ENCODE peak calls at places on chromosomes 13 and 19, in four cellular contexts. One of them, this sample, is unnamed.
A peak's percentile ranks its signal among the peaks of the same experiment; 100 is the strongest.

GRCh38 chr13:102772042-102772425 is 1.6 kb downstream of the TEX30 start:
- DNase-seq in CD8-positive, alpha-beta memory T cell: no peak
- DNase-seq in HAP-1: no peak
- DNase-seq in endodermal cell: no peak
- DNase-seq in this sample: no peak

GRCh38 chr19:13727798-13728197 is 36.5 kb upstream of the MRI1 start:
- DNase-seq in HAP-1: no peak
- DNase-seq in CD8-positive, alpha-beta memory T cell: no peak
- DNase-seq in endodermal cell: no peak
- DNase-seq in this sample: no peak

GRCh38 chr13:20993661-20994440 is 67.5 kb downstream of the LATS2 start:
- DNase-seq in endodermal cell: no peak
- DNase-seq in CD8-positive, alpha-beta memory T cell: no peak
- DNase-seq in HAP-1: no peak
- DNase-seq in this sample: no peak

GRCh38 chr19:50909240-50910070 is 1.7 kb downstream of the KLK4 start:
- DNase-seq in endodermal cell: peak; percentile 100
- DNase-seq in CD8-positive, alpha-beta memory T cell: no peak
- DNase-seq in HAP-1: peak; percentile 94
- DNase-seq in this sample: peak; percentile 86

GRCh38 chr13:77574076-77574475 is 38.6 kb downstream of the SCEL start:
- DNase-seq in HAP-1: no peak
- DNase-seq in endodermal cell: no peak
- DNase-seq in CD8-positive, alpha-beta memory T cell: no peak
- DNase-seq in this sample: no peak

GRCh38 chr13:76758738-76759137 is 127.5 kb downstream of the KCTD12 start:
- DNase-seq in HAP-1: no peak
- DNase-seq in CD8-positive, alpha-beta memory T cell: no peak
- DNase-seq in endodermal cell: no peak
- DNase-seq in this sample: no peak

GRCh38 chr13:72126424-72126823 is 259.4 kb upstream of the DACH1 start:
- DNase-seq in CD8-positive, alpha-beta memory T cell: no peak
- DNase-seq in endodermal cell: no peak
- DNase-seq in HAP-1: no peak
- DNase-seq in this sample: no peak

GRCh38 chr13:74114641-74115040 is 19.6 kb downstream of the KLF12 start:
- DNase-seq in CD8-positive, alpha-beta memory T cell: no peak
- DNase-seq in HAP-1: no peak
- DNase-seq in endodermal cell: no peak
- DNase-seq in this sample: no peak

GRCh38 chr13:55516610-55517009 is 1624.1 kb upstream of the PRR20A start:
- DNase-seq in endodermal cell: no peak
- DNase-seq in CD8-positive, alpha-beta memory T cell: no peak
- DNase-seq in HAP-1: no peak
- DNase-seq in this sample: no peak

GRCh38 chr19:3721900-3722442 is 13.8 kb downstream of the TJP3 start:
- DNase-seq in CD8-positive, alpha-beta memory T cell: no peak
- DNase-seq in endodermal cell: no peak
- DNase-seq in HAP-1: no peak
- DNase-seq in this sample: no peak

GRCh38 chr13:105442941-105443340 is 1092.5 kb downstream of the EFNB2 start:
- DNase-seq in endodermal cell: no peak
- DNase-seq in CD8-positive, alpha-beta memory T cell: no peak
- DNase-seq in HAP-1: no peak
- DNase-seq in this sample: peak; percentile 47

GRCh38 chr19:29671393-29672076 is 6.3 kb downstream of the PLEKHF1 start:
- DNase-seq in HAP-1: peak; percentile 34
- DNase-seq in CD8-positive, alpha-beta memory T cell: peak; percentile 80
- DNase-seq in endodermal cell: peak; percentile 59
- DNase-seq in this sample: no peak

GRCh38 chr19:16078759-16079707 is 2.7 kb downstream of the TPM4 start:
- DNase-seq in HAP-1: peak; percentile 51
- DNase-seq in CD8-positive, alpha-beta memory T cell: peak; percentile 60
- DNase-seq in endodermal cell: peak; percentile 60
- DNase-seq in this sample: no peak

GRCh38 chr13:44197791-44198770 is 175.5 kb upstream of the SERP2 start:
- DNase-seq in endodermal cell: no peak
- DNase-seq in CD8-positive, alpha-beta memory T cell: no peak
- DNase-seq in HAP-1: no peak
- DNase-seq in this sample: no peak

GRCh38 chr13:39821977-39822376 is 166.5 kb downstream of the COG6 start:
- DNase-seq in HAP-1: no peak
- DNase-seq in CD8-positive, alpha-beta memory T cell: no peak
- DNase-seq in endodermal cell: no peak
- DNase-seq in this sample: no peak

GRCh38 chr13:30355405-30355741 is 48.0 kb upstream of the KATNAL1 start:
- DNase-seq in HAP-1: peak; percentile 30
- DNase-seq in endodermal cell: peak; percentile 70
- DNase-seq in CD8-positive, alpha-beta memory T cell: no peak
- DNase-seq in this sample: no peak

GRCh38 chr13:26222523-26223046 is 471 bp upstream of the RNF6 start:
- DNase-seq in CD8-positive, alpha-beta memory T cell: no peak
- DNase-seq in endodermal cell: no peak
- DNase-seq in HAP-1: no peak
- DNase-seq in this sample: no peak

GRCh38 chr19:34523408-34523807 is 41.9 kb downstream of the WTIP start:
- DNase-seq in endodermal cell: no peak
- DNase-seq in HAP-1: no peak
- DNase-seq in CD8-positive, alpha-beta memory T cell: no peak
- DNase-seq in this sample: no peak

GRCh38 chr13:20035130-20035529 is 76.6 kb downstream of the ZMYM2 start:
- DNase-seq in HAP-1: no peak
- DNase-seq in endodermal cell: no peak
- DNase-seq in CD8-positive, alpha-beta memory T cell: no peak
- DNase-seq in this sample: no peak

GRCh38 chr19:15169541-15170285 is 31.1 kb downstream of the NOTCH3 start:
- DNase-seq in endodermal cell: no peak
- DNase-seq in CD8-positive, alpha-beta memory T cell: no peak
- DNase-seq in HAP-1: no peak
- DNase-seq in this sample: no peak

GRCh38 chr13:63010072-63010658 is 1594.5 kb upstream of the PCDH20 start:
- DNase-seq in endodermal cell: peak; percentile 51
- DNase-seq in CD8-positive, alpha-beta memory T cell: no peak
- DNase-seq in HAP-1: no peak
- DNase-seq in this sample: no peak

GRCh38 chr13:60679928-60680693 is 283.1 kb downstream of the TDRD3 start:
- DNase-seq in CD8-positive, alpha-beta memory T cell: no peak
- DNase-seq in endodermal cell: no peak
- DNase-seq in HAP-1: no peak
- DNase-seq in this sample: no peak

GRCh38 chr13:58884353-58884752 is 1252.8 kb downstream of the PCDH17 start:
- DNase-seq in CD8-positive, alpha-beta memory T cell: no peak
- DNase-seq in HAP-1: no peak
- DNase-seq in endodermal cell: peak; percentile 57
- DNase-seq in this sample: no peak

GRCh38 chr13:107457686-107458085 is 757.6 kb downstream of the LIG4 start:
- DNase-seq in endodermal cell: no peak
- DNase-seq in HAP-1: no peak
- DNase-seq in CD8-positive, alpha-beta memory T cell: no peak
- DNase-seq in this sample: no peak

GRCh38 chr19:12983561-12984142 is 11.6 kb upstream of the NFIX start:
- DNase-seq in CD8-positive, alpha-beta memory T cell: peak; percentile 72
- DNase-seq in endodermal cell: peak; percentile 93
- DNase-seq in HAP-1: peak; percentile 82
- DNase-seq in this sample: peak; percentile 78

GRCh38 chr19:46787331-46788100 is 878 bp downstream of the SLC1A5 start:
- DNase-seq in CD8-positive, alpha-beta memory T cell: no peak
- DNase-seq in HAP-1: peak; percentile 81
- DNase-seq in endodermal cell: peak; percentile 85
- DNase-seq in this sample: peak; percentile 79

GRCh38 chr19:50401505-50402450 is 17.0 kb upstream of the SPIB start:
- DNase-seq in HAP-1: no peak
- DNase-seq in CD8-positive, alpha-beta memory T cell: no peak
- DNase-seq in endodermal cell: no peak
- DNase-seq in this sample: no peak

GRCh38 chr19:37932985-37933953 is 26.3 kb downstream of the SIPA1L3 start:
- DNase-seq in CD8-positive, alpha-beta memory T cell: no peak
- DNase-seq in HAP-1: no peak
- DNase-seq in endodermal cell: peak; percentile 58
- DNase-seq in this sample: peak; percentile 78

GRCh38 chr19:3538965-3539742 is at the start of gene TEKTIP1:
- DNase-seq in CD8-positive, alpha-beta memory T cell: no peak
- DNase-seq in endodermal cell: peak; percentile 69
- DNase-seq in HAP-1: no peak
- DNase-seq in this sample: no peak

GRCh38 chr19:55258476-55258827 is 365 bp downstream of the PPP6R1 start:
- DNase-seq in endodermal cell: no peak
- DNase-seq in CD8-positive, alpha-beta memory T cell: peak; percentile 45
- DNase-seq in HAP-1: peak; percentile 21
- DNase-seq in this sample: no peak

GRCh38 chr19:55255618-55256423 is 3.0 kb downstream of the PPP6R1 start:
- DNase-seq in CD8-positive, alpha-beta memory T cell: peak; percentile 30
- DNase-seq in endodermal cell: no peak
- DNase-seq in HAP-1: no peak
- DNase-seq in this sample: peak; percentile 58

GRCh38 chr19:55258828-55259539 is at the start of gene PPP6R1:
- DNase-seq in endodermal cell: peak; percentile 99
- DNase-seq in HAP-1: peak; percentile 97
- DNase-seq in CD8-positive, alpha-beta memory T cell: peak; percentile 93
- DNase-seq in this sample: peak; percentile 99

GRCh38 chr19:55257461-55258411 is 1.1 kb downstream of the PPP6R1 start:
- DNase-seq in HAP-1: peak; percentile 37
- DNase-seq in endodermal cell: peak; percentile 68
- DNase-seq in CD8-positive, alpha-beta memory T cell: no peak
- DNase-seq in this sample: no peak

DNA sequence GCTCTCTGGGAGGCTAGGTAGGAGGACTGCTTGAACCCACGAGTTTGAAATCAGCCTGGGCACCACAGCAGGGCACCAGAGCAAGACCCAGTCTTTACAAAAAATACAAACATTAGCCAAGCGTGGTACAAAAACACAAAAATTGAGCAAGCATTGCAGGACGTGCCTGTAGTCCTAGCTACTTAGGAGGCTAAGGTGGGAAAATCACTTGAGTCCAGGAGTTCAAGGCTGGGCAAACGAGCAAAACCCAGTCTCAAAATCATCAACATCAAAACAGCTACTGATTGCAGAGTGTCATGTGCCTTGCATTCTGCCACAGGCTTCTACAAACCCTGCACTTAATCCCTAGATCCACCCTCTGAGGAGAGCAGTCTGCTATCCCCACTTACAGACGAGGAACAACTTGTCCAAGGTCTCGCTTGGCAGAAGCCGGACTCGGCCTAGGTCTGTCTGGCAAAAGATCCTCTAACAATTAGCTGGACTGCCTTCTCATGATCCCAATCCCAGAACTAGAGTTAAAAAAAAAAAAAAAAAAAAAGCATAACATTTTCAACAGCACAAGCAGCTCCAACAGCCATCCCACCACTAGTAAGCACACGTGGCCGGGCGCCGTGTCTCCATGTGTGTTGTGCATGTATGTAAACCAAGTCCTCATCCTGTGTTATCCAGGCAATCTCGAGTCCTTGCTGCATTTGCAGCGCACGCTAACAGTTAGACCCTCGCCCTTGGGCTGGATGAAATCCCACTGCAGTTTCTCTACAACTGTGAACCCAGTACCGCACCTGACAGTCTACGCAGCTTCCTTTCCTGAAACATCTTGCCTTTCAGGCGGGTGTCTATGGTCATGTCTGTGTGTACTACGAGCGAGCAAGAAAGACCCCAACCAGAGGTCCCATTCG is 2.0 kb downstream of the PPP6R1 start:
- DNase-seq in CD8-positive, alpha-beta memory T cell: no peak
- DNase-seq in endodermal cell: no peak
- DNase-seq in HAP-1: peak; percentile 23
- DNase-seq in this sample: no peak
- H3K4me1 ChIP-seq in CD8-positive, alpha-beta memory T cell: peaks cover 60% of the 10 kb centered on the region
- H3K4me1 ChIP-seq in endodermal cell: peaks cover 11% of the 10 kb centered on the region
- H3K4me1 ChIP-seq in HAP-1: peaks cover 23% of the 10 kb centered on the region
- H3K4me1 ChIP-seq in this sample: peaks cover 37% of the 10 kb centered on the region

GRCh38 chr19:1269478-1270167 is 491 bp downstream of the CIRBP start:
- DNase-seq in endodermal cell: peak; percentile 90
- DNase-seq in HAP-1: peak; percentile 90
- DNase-seq in CD8-positive, alpha-beta memory T cell: peak; percentile 82
- DNase-seq in this sample: peak; percentile 86
- H3K4me1 ChIP-seq in endodermal cell: peaks cover 25% of the 10 kb centered on the region
- H3K4me1 ChIP-seq in HAP-1: peaks cover 40% of the 10 kb centered on the region
- H3K4me1 ChIP-seq in CD8-positive, alpha-beta memory T cell: peaks cover 80% of the 10 kb centered on the region
- H3K4me1 ChIP-seq in this sample: peaks cover 65% of the 10 kb centered on the region

GRCh38 chr19:17467471-17468301 is 2.6 kb upstream of the SLC27A1 start:
- DNase-seq in CD8-positive, alpha-beta memory T cell: no peak
- DNase-seq in HAP-1: no peak
- DNase-seq in endodermal cell: no peak
- DNase-seq in this sample: no peak
- H3K4me1 ChIP-seq in CD8-positive, alpha-beta memory T cell: peaks cover 23% of the 10 kb centered on the region
- H3K4me1 ChIP-seq in HAP-1: peaks cover 10% of the 10 kb centered on the region
- H3K4me1 ChIP-seq in endodermal cell: no peaks in the 10 kb centered on the region
- H3K4me1 ChIP-seq in this sample: peaks cover 28% of the 10 kb centered on the region

GRCh38 chr13:112097770-112098169 is 30.8 kb downstream of the SOX1 start:
- DNase-seq in endodermal cell: no peak
- DNase-seq in CD8-positive, alpha-beta memory T cell: no peak
- DNase-seq in HAP-1: no peak
- DNase-seq in this sample: no peak

GRCh38 chr13:112095354-112095753 is 28.4 kb downstream of the SOX1 start:
- DNase-seq in CD8-positive, alpha-beta memory T cell: no peak
- DNase-seq in HAP-1: no peak
- DNase-seq in endodermal cell: no peak
- DNase-seq in this sample: no peak

GRCh38 chr13:112098699-112099098 is 31.8 kb downstream of the SOX1 start:
- DNase-seq in HAP-1: no peak
- DNase-seq in endodermal cell: no peak
- DNase-seq in CD8-positive, alpha-beta memory T cell: no peak
- DNase-seq in this sample: no peak

GRCh38 chr13:112101360-112101930 is 34.5 kb downstream of the SOX1 start:
- DNase-seq in CD8-positive, alpha-beta memory T cell: no peak
- DNase-seq in endodermal cell: no peak
- DNase-seq in HAP-1: no peak
- DNase-seq in this sample: no peak

DNA sequence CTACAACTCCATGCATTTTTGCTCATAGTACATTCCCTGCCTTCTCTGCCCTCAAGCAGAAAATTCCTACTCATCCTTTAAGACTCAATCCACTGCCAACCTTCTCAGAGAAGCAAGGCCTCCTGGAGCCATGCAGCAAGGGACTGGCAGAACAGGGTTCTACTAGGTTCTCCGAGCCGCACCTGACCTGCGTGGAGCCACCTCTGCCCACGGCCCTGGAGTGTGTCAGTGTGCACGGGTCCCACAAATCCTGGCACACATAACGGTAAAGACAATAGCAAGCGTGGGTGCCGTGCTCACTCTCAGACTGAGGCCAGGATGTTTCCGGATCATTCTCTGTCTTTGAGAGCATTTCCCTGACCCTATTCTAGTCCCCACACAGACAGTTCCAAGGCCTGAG is 30.0 kb downstream of the SOX1 start:
- DNase-seq in CD8-positive, alpha-beta memory T cell: no peak
- DNase-seq in HAP-1: no peak
- DNase-seq in endodermal cell: no peak
- DNase-seq in this sample: no peak
- H3K4me1 ChIP-seq in CD8-positive, alpha-beta memory T cell: no peaks in the 10 kb centered on the region
- H3K4me1 ChIP-seq in HAP-1: no peaks in the 10 kb centered on the region
- H3K4me1 ChIP-seq in endodermal cell: no peaks in the 10 kb centered on the region
- H3K4me1 ChIP-seq in this sample: no peaks in the 10 kb centered on the region

GRCh38 chr13:108787709-108788394 is 158.4 kb downstream of the MYO16 start:
- DNase-seq in endodermal cell: no peak
- DNase-seq in HAP-1: no peak
- DNase-seq in CD8-positive, alpha-beta memory T cell: no peak
- DNase-seq in this sample: no peak
- H3K4me1 ChIP-seq in endodermal cell: no peaks in the 10 kb centered on the region
- H3K4me1 ChIP-seq in HAP-1: no peaks in the 10 kb centered on the region
- H3K4me1 ChIP-seq in CD8-positive, alpha-beta memory T cell: no peaks in the 10 kb centered on the region
- H3K4me1 ChIP-seq in this sample: no peaks in the 10 kb centered on the region

This sample was measured in A549.